ENCODE peak calls at places on chromosomes 3 and 15, in nine cellular contexts. I is aorta; S is upper lobe of right lung; Q is body of pancreas; W is CD8-positive, alpha-beta T cell; B is heart left ventricle; X is hepatocyte; A is mammary epithelial cell; T is ovary. C is an unnamed sample.
A peak's percentile ranks its signal among the peaks of the same experiment; 100 is the strongest.

GRCh38 chr3:106817706-106818105 is 559.5 kb upstream of the CCDC54 start:
- DNase-seq in I (no peak), S (no peak), Q (no peak), W (no peak), B (no peak), X (no peak), A (no peak), T (no peak), C (no peak)

GRCh38 chr15:50879016-50879415 is 29.5 kb upstream of the AP4E1 start:
- DNase-seq in I (no peak), S (no peak), Q (no peak), W (no peak), B (no peak), X (no peak), A (no peak), T (no peak), C (no peak)

GRCh38 chr3:10782011-10782410 is 34.0 kb upstream of the SLC6A11 start:
- DNase-seq in I (no peak), S (no peak), Q (no peak), W (no peak), B (no peak), X (no peak), A (no peak), T (no peak), C (no peak)

GRCh38 chr3:57164217-57164605 is 942 bp downstream of the IL17RD start:
- DNase-seq in I (peak; percentile 58), S (no peak), Q (peak; percentile 28), W (no peak), B (peak; percentile 76), X (peak; percentile 52), A (peak; percentile 35), T (peak; percentile 58), C (peak; percentile 55)

GRCh38 chr15:42348083-42348482 is 11.2 kb upstream of the CAPN3 start:
- DNase-seq in I (no peak), S (no peak), Q (no peak), W (no peak), B (no peak), X (no peak), A (peak; percentile 65), T (no peak), C (no peak)

GRCh38 chr3:107987036-107987557 is 103.7 kb downstream of the CD47 start:
- DNase-seq in I (peak; percentile 88), S (no peak), Q (peak; percentile 66), W (no peak), B (peak; percentile 83), X (peak; percentile 80), A (peak; percentile 98), T (peak; percentile 89), C (peak; percentile 94)

GRCh38 chr3:112813723-112814171 is 32.9 kb downstream of the CD200R1L start:
- DNase-seq in I (peak; percentile 65), S (no peak), Q (no peak), W (no peak), B (no peak), X (no peak), A (no peak), T (no peak), C (no peak)

GRCh38 chr3:5192568-5193319 is 5.2 kb downstream of the EDEM1 start:
- DNase-seq in I (no peak), S (no peak), Q (no peak), W (no peak), B (no peak), X (no peak), A (peak; percentile 49), T (no peak), C (no peak)

GRCh38 chr3:134901461-134901860 is 106.4 kb downstream of the EPHB1 start:
- DNase-seq in I (no peak), S (no peak), Q (no peak), W (no peak), B (no peak), X (no peak), A (no peak), T (no peak), C (no peak)

GRCh38 chr15:95368211-95368610 is 962.3 kb upstream of the NR2F2 start:
- DNase-seq in I (no peak), S (no peak), Q (no peak), W (no peak), B (no peak), X (no peak), A (no peak), T (no peak), C (no peak)

GRCh38 chr3:59641169-59641914 is 591.5 kb upstream of the CFAP20DC start:
- DNase-seq in I (peak; percentile 69), S (no peak), Q (peak; percentile 20), W (no peak), B (peak; percentile 28), X (no peak), A (no peak), T (peak; percentile 26), C (peak; percentile 28)

GRCh38 chr15:99406716-99407487 is 155.6 kb downstream of the LRRC28 start:
- DNase-seq in I (no peak), S (no peak), Q (no peak), W (no peak), B (no peak), X (no peak), A (no peak), T (no peak), C (no peak)

DNA sequence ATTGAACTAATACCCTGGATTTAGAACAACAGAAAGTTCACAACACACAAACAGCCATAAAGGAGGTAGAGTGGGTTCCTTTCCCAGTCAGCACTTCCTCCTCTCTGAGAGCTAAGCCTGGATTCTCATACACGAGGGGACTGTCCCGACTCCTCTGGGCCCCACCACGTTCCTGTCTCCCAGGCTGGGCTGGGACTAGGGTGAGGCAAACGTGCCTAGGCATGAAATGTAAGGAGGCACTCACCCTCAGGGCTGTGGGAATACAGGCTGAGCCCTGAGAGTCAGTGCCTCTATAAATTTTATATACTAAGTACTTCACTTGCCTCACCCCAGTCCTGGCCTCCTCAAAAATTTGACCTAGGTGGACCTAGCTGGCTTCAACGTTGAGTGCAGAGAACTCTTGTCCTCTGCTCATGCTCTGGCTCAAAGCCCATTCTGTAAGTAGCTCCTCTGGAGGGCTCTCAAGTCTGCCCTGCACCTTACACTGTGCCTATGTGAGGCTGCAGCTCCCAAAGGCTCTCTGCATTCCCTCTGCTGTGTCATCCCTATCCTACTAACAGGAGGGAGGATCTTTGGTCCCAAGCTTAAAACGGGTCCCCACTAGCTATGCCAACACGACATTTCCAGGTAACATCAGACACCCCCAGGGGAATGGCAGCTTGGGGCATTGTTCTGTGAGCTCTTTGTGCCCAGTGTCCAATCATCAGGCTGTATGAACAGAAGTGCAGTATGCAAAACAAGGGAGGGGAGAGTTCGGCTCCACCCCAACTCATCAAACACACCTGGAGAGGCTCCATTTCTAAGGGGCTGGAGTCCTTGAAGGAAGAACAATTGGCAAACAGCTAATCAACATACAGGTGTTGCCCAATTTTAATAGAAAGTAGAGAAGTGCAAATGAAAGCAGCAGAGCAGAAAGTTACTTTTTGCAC is 233.2 kb downstream of the RPLP1 start:
- DNase-seq in I (no peak), S (no peak), Q (no peak), W (no peak), B (no peak), X (no peak), A (peak; percentile 3), T (no peak), C (no peak)
- H3K9me3 ChIP-seq in I (peaks cover 7% of the 10 kb centered on the region), S (peaks cover 7% of the 10 kb centered on the region), Q (no peaks in the 10 kb centered on the region), W (no peaks in the 10 kb centered on the region), B (peaks cover 37% of the 10 kb centered on the region), X (no peaks in the 10 kb centered on the region), A (peaks cover 20% of the 10 kb centered on the region), T (no peaks in the 10 kb centered on the region), C (peaks cover 3% of the 10 kb centered on the region)

GRCh38 chr3:14431928-14432834 is 29.8 kb downstream of the SLC6A6 start:
- DNase-seq in I (peak; percentile 97), S (peak; percentile 96), Q (peak; percentile 42), W (peak; percentile 85), B (peak; percentile 95), X (peak; percentile 93), A (peak; percentile 81), T (peak; percentile 63), C (peak; percentile 48)

GRCh38 chr3:14429689-14430452 is 27.5 kb downstream of the SLC6A6 start:
- DNase-seq in I (no peak), S (no peak), Q (no peak), W (no peak), B (no peak), X (no peak), A (no peak), T (no peak), C (no peak)

GRCh38 chr3:14432996-14433572 is 30.7 kb downstream of the SLC6A6 start:
- DNase-seq in I (no peak), S (peak; percentile 62), Q (no peak), W (no peak), B (peak; percentile 22), X (no peak), A (no peak), T (no peak), C (no peak)

GRCh38 chr3:14430706-14431470 is 28.5 kb downstream of the SLC6A6 start:
- DNase-seq in I (no peak), S (no peak), Q (no peak), W (no peak), B (peak; percentile 23), X (no peak), A (no peak), T (no peak), C (no peak)

GRCh38 chr3:14431556-14431927 is 29.1 kb downstream of the SLC6A6 start:
- DNase-seq in I (no peak), S (no peak), Q (no peak), W (no peak), B (peak; percentile 54), X (no peak), A (no peak), T (no peak), C (no peak)
- H3K4me1 ChIP-seq in I (no peaks in the 10 kb centered on the region), S (peaks cover 84% of the 10 kb centered on the region), Q (peaks cover 30% of the 10 kb centered on the region), W (peaks cover 82% of the 10 kb centered on the region), B (peaks cover 38% of the 10 kb centered on the region), X (peaks cover 26% of the 10 kb centered on the region), A (peaks cover 42% of the 10 kb centered on the region), T (peaks cover 30% of the 10 kb centered on the region), C (no peaks in the 10 kb centered on the region)

GRCh38 chr3:113912551-113913246 is 35.1 kb upstream of the ZDHHC23 start:
- DNase-seq in I (no peak), S (no peak), Q (peak; percentile 48), W (no peak), B (no peak), X (peak; percentile 77), A (peak; percentile 78), T (no peak), C (peak; percentile 24)
- H3K4me3 ChIP-seq in I (no peak overlapping the region), S (no peak overlapping the region), Q (no peak overlapping the region), W (peak overlapping the region; percentile 13), B (no peak overlapping the region), X (no peak overlapping the region), A (no peak overlapping the region), T (no peak overlapping the region), C (no peak overlapping the region)

GRCh38 chr3:42742259-42742658 is 30.8 kb downstream of the CCDC13 start:
- DNase-seq in I (no peak), S (no peak), Q (no peak), W (no peak), B (no peak), X (no peak), A (no peak), T (no peak), C (no peak)
- H3K9me3 ChIP-seq in I (no peaks in the 10 kb centered on the region), S (no peaks in the 10 kb centered on the region), Q (no peaks in the 10 kb centered on the region), W (no peaks in the 10 kb centered on the region), B (no peaks in the 10 kb centered on the region), X (no peaks in the 10 kb centered on the region), A (no peaks in the 10 kb centered on the region), T (no peaks in the 10 kb centered on the region), C (no peaks in the 10 kb centered on the region)

GRCh38 chr15:68801572-68802148 is 19.0 kb downstream of the ANP32A start:
- DNase-seq in I (no peak), S (no peak), Q (no peak), W (no peak), B (no peak), X (no peak), A (no peak), T (no peak), C (no peak)
- H3K4me1 ChIP-seq in I (no peaks in the 10 kb centered on the region), S (peaks cover 43% of the 10 kb centered on the region), Q (peaks cover 23% of the 10 kb centered on the region), W (peaks cover 35% of the 10 kb centered on the region), B (peaks cover 31% of the 10 kb centered on the region), X (peaks cover 6% of the 10 kb centered on the region), A (no peaks in the 10 kb centered on the region), T (peaks cover 11% of the 10 kb centered on the region), C (peaks cover 6% of the 10 kb centered on the region)